ENCODE peak calls at places on chromosomes 2 and 18, in eight cellular contexts. I is thyroid gland; Q is NCI-H187; F is CD8-positive, alpha-beta T cell; Z is progenitor cell of endocrine pancreas; E is activated T-helper 9 cell treated with anti-CD3 and anti-CD28 coated beads, Interleukin-2, amount 50 U/mL, for 16 hours; L is activated naive CD8-positive, alpha-beta T cell treated with anti-CD3 and anti-CD28 coated beads, Interleukin-2, amount 50 U/mL, for 24 hours; M is NCI-H1105 treated with DMSO at 0.1 percent for 48 hours. W is an unnamed sample.
A peak's percentile ranks its signal among the peaks of the same experiment; 100 is the strongest.

GRCh38 chr2:151992582-151992981 is 106.3 kb downstream of the CACNB4 start:
- DNase-seq in Q (no peak), E (no peak), Z (no peak), I (no peak), L (no peak), M (no peak), F (no peak), W (no peak)

GRCh38 chr2:159185401-159186130 is 100.9 kb downstream of the WDSUB1 start:
- DNase-seq in E (no peak), L (no peak), Q (no peak), Z (no peak), F (no peak), I (peak; percentile 64), M (no peak), W (peak; percentile 60)

GRCh38 chr18:26133652-26134051 is at the start of gene PSMA8:
- DNase-seq in Z (no peak), M (no peak), E (peak; percentile 38), Q (no peak), L (peak; percentile 41), F (peak; percentile 35), I (no peak), W (no peak)

GRCh38 chr2:234840336-234840735 is 111.5 kb upstream of the SH3BP4 start:
- DNase-seq in Z (no peak), Q (no peak), I (peak; percentile 52), L (no peak), E (no peak), M (no peak), F (no peak), W (peak; percentile 95)

GRCh38 chr2:26455801-26456700 is 21.9 kb downstream of the OTOF start:
- DNase-seq in F (no peak), L (no peak), Z (no peak), M (no peak), E (no peak), I (peak; percentile 20), Q (no peak), W (no peak)

GRCh38 chr2:206790311-206790935 is 25.0 kb downstream of the FASTKD2 start:
- DNase-seq in M (no peak), F (no peak), Q (no peak), Z (no peak), E (no peak), L (no peak), I (no peak), W (peak; percentile 53)

GRCh38 chr18:46722051-46722450 is 34.8 kb downstream of the ST8SIA5 start:
- DNase-seq in Q (no peak), Z (no peak), F (no peak), E (no peak), L (no peak), M (no peak), I (no peak), W (no peak)

GRCh38 chr2:233202531-233202944 is 48.9 kb upstream of the ATG16L1 start:
- DNase-seq in F (no peak), M (no peak), Z (no peak), Q (no peak), E (no peak), L (no peak), I (no peak), W (no peak)

GRCh38 chr2:197777823-197778407 is 7.2 kb downstream of the BOLL start:
- DNase-seq in M (peak; percentile 22), F (no peak), Q (no peak), E (no peak), I (no peak), Z (no peak), L (peak; percentile 19), W (peak; percentile 48)

GRCh38 chr2:44136186-44136585 is 32.5 kb upstream of the PPM1B start:
- DNase-seq in F (no peak), E (no peak), Z (no peak), L (no peak), I (no peak), M (no peak), Q (no peak), W (peak; percentile 84)

GRCh38 chr18:7870855-7871254 is 303.7 kb downstream of the PTPRM start:
- DNase-seq in F (no peak), Q (no peak), E (no peak), I (peak; percentile 72), Z (no peak), M (no peak), L (no peak), W (peak; percentile 46)

GRCh38 chr2:210606001-210606400 is 49.6 kb downstream of the CPS1 start:
- DNase-seq in I (no peak), Q (no peak), F (no peak), E (no peak), L (no peak), M (peak; percentile 3), Z (no peak), W (peak; percentile 10)

GRCh38 chr2:23649819-23650218 is 264.8 kb downstream of the KLHL29 start:
- DNase-seq in Q (no peak), M (no peak), F (no peak), L (peak; percentile 7), I (peak; percentile 89), E (no peak), Z (no peak), W (no peak)

GRCh38 chr2:526918-527317 is 150.3 kb downstream of the TMEM18 start:
- DNase-seq in Z (no peak), E (no peak), M (no peak), F (no peak), L (no peak), Q (no peak), I (no peak), W (no peak)

GRCh38 chr2:46708492-46708891 is 207.1 kb downstream of the MCFD2 start:
- DNase-seq in L (no peak), M (no peak), Q (no peak), Z (no peak), E (no peak), F (no peak), I (no peak), W (no peak)

GRCh38 chr2:181058378-181059269 is 78.2 kb downstream of the UBE2E3 start:
- DNase-seq in F (peak; percentile 27), L (peak; percentile 19), Q (no peak), E (no peak), M (no peak), Z (no peak), I (no peak), W (peak; percentile 28)

GRCh38 chr2:118249970-118250369 is 161.7 kb downstream of the INSIG2 start:
- DNase-seq in I (no peak), L (no peak), E (no peak), M (no peak), Z (no peak), F (no peak), Q (no peak), W (peak; percentile 72)

GRCh38 chr2:207504513-207505171 is 25.1 kb upstream of the CREB1 start:
- DNase-seq in M (no peak), L (no peak), F (no peak), I (peak; percentile 41), Q (no peak), Z (no peak), E (no peak), W (peak; percentile 78)

GRCh38 chr2:96143848-96144480 is 1.3 kb downstream of the DUSP2 start:
- DNase-seq in Z (peak; percentile 32), Q (no peak), E (no peak), I (no peak), M (peak; percentile 19), F (peak; percentile 47), L (no peak), W (no peak)

GRCh38 chr2:183490930-183491329 is 366.7 kb downstream of the NUP35 start:
- DNase-seq in Q (no peak), F (no peak), L (no peak), Z (no peak), E (no peak), M (peak; percentile 51), I (peak; percentile 60), W (no peak)

GRCh38 chr2:239801404-239802100 is 223.6 kb downstream of the NDUFA10 start:
- DNase-seq in L (no peak), M (no peak), F (no peak), Z (no peak), Q (no peak), E (no peak), I (no peak), W (no peak)

GRCh38 chr2:240480834-240481623 is 45.6 kb downstream of the GPC1 start:
- DNase-seq in L (no peak), Q (no peak), E (no peak), Z (no peak), F (peak; percentile 4), M (no peak), I (no peak), W (no peak)

GRCh38 chr2:33014268-33014667 is 67.5 kb downstream of the LTBP1 start:
- DNase-seq in L (no peak), Z (no peak), E (no peak), M (no peak), I (no peak), F (no peak), Q (no peak), W (no peak)

GRCh38 chr2:63614983-63615945 is 26.5 kb downstream of the MDH1 start:
- DNase-seq in I (no peak), L (no peak), Z (no peak), F (no peak), M (no peak), E (no peak), Q (no peak), W (peak; percentile 73)

W was measured in EH.